ENCODE peak calls at places on chromosomes 4 and X, in seven cellular contexts. I is T-helper 2 cell; A is activated T-cell treated with anti-CD3 and anti-CD28 coated beads, Interleukin-2, amount 50 U/mL, for 24 hours; E is A549; Z is Right ventricle myocardium superior; U is effector memory CD4-positive, alpha-beta T cell; W is globus pallidus. B is an unnamed sample.

GRCh38 chrX:68750316-68750715 is 78.5 kb upstream of the EFNB1 start:
- DNase-seq in I (no peak), A (no peak), E (no peak), Z (no peak), U (no peak), W (no peak), B (no peak)

GRCh38 chrX:1492421-1493012 is 39.8 kb upstream of the ASMTL start:
- DNase-seq in I (no peak), A (peak), E (no peak), Z (no peak), U (no peak), W (no peak), B (no peak)

GRCh38 chrX:41881166-41881565 is 42.2 kb downstream of the CASK start:
- DNase-seq in I (no peak), A (no peak), E (no peak), Z (no peak), U (no peak), W (no peak), B (no peak)

GRCh38 chr4:89108068-89108467 is 3.3 kb upstream of the TIGD2 start:
- DNase-seq in I (no peak), A (no peak), E (no peak), Z (no peak), U (no peak), W (no peak), B (no peak)

GRCh38 chr4:108152980-108153379 is 15.8 kb downstream of the LEF1 start:
- DNase-seq in I (no peak), A (no peak), E (no peak), Z (no peak), U (no peak), W (no peak), B (no peak)

GRCh38 chrX:148960060-148960459 is 459.6 kb downstream of the AFF2 start:
- DNase-seq in I (no peak), A (no peak), E (no peak), Z (no peak), U (no peak), W (no peak), B (no peak)

GRCh38 chr4:7719354-7720174 is 220.1 kb downstream of the AFAP1 start:
- DNase-seq in I (peak), A (peak), E (peak), Z (peak), U (peak), W (peak), B (no peak)

GRCh38 chr4:803884-804283 is 22.0 kb downstream of the CPLX1 start:
- DNase-seq in I (no peak), A (no peak), E (no peak), Z (peak), U (no peak), W (no peak), B (no peak)

GRCh38 chrX:51614353-51614752 is 4.4 kb downstream of the CENPVL3 start:
- DNase-seq in I (no peak), A (no peak), E (peak), Z (no peak), U (no peak), W (peak), B (no peak)

GRCh38 chr4:17763352-17763890 is 18.0 kb downstream of the FAM184B start:
- DNase-seq in I (no peak), A (no peak), E (no peak), Z (no peak), U (no peak), W (no peak), B (no peak)

GRCh38 chrX:103253608-103254007 is 1.3 kb downstream of the TCEAL8 start:
- DNase-seq in I (no peak), A (no peak), E (no peak), Z (no peak), U (no peak), W (peak), B (no peak)